ENCODE peak calls at places on chromosomes 3 and 15, in five cellular contexts. U is K562, I is SK-N-SH, B is WTC11, W is A549. P is an unnamed sample.

GRCh38 chr3:46062679-46063078 is 35.4 kb upstream of the XCR1 start:
- DNase-seq in U (no peak), I (no peak), B (no peak), W (no peak), P (no peak)

GRCh38 chr3:117874028-117874765 is 1160.4 kb downstream of the IGSF11 start:
- DNase-seq in U (no peak), I (no peak), B (no peak), W (no peak), P (no peak)

GRCh38 chr15:31866248-31866647 is 164.1 kb upstream of the CHRNA7 start:
- DNase-seq in U (no peak), I (no peak), B (no peak), W (no peak), P (peak)

GRCh38 chr15:80694624-80695098 is 449 bp upstream of the ABHD17C start:
- DNase-seq in U (no peak), I (no peak), B (peak), W (peak), P (peak)

GRCh38 chr15:45801543-45801942 is 166.7 kb downstream of the SQOR start:
- DNase-seq in U (no peak), I (no peak), B (no peak), W (no peak), P (no peak)

GRCh38 chr3:172061724-172062184 is 22.4 kb downstream of the FNDC3B start:
- DNase-seq in U (no peak), I (no peak), B (no peak), W (peak), P (peak)

GRCh38 chr15:98774756-98775497 is 126.6 kb downstream of the IGF1R start:
- DNase-seq in U (no peak), I (no peak), B (no peak), W (no peak), P (no peak)

GRCh38 chr3:159609620-159610019 is 379.0 kb upstream of the IL12A start:
- DNase-seq in U (no peak), I (no peak), B (no peak), W (no peak), P (no peak)

GRCh38 chr3:119716998-119717397 is 14.2 kb downstream of the CFAP91 start:
- DNase-seq in U (no peak), I (no peak), B (no peak), W (no peak), P (no peak)

GRCh38 chr3:163328680-163329079 is 1749.6 kb downstream of the SI start:
- DNase-seq in U (no peak), I (no peak), B (peak), W (peak), P (peak)

GRCh38 chr3:51937014-51937413 is 4.7 kb downstream of the RRP9 start:
- DNase-seq in U (peak), I (no peak), B (no peak), W (no peak), P (no peak)

GRCh38 chr15:90988249-90988648 is 6.1 kb downstream of the PRC1 start:
- DNase-seq in U (no peak), I (peak), B (no peak), W (no peak), P (no peak)

GRCh38 chr3:104763007-104763406 is 603.7 kb upstream of the ALCAM start:
- DNase-seq in U (no peak), I (no peak), B (no peak), W (no peak), P (no peak)

GRCh38 chr3:99783009-99783573 is 34.6 kb upstream of the CMSS1 start:
- DNase-seq in U (no peak), I (no peak), B (no peak), W (no peak), P (no peak)

GRCh38 chr3:30343067-30343831 is 263.2 kb upstream of the TGFBR2 start:
- DNase-seq in U (no peak), I (no peak), B (no peak), W (no peak), P (no peak)

GRCh38 chr15:59622289-59622688 is 10.7 kb downstream of the GCNT3 start:
- DNase-seq in U (peak), I (peak), B (peak), W (peak), P (peak)

GRCh38 chr3:141949972-141950371 is 73.5 kb downstream of the ATP1B3 start:
- DNase-seq in U (no peak), I (no peak), B (no peak), W (no peak), P (no peak)

GRCh38 chr3:56839784-56840724 is 38.3 kb upstream of the ARHGEF3 start:
- DNase-seq in U (no peak), I (no peak), B (no peak), W (peak), P (no peak)

GRCh38 chr3:152315623-152316022 is 46.9 kb downstream of the MBNL1 start:
- DNase-seq in U (no peak), I (no peak), B (no peak), W (no peak), P (no peak)

GRCh38 chr3:114624047-114624445 is 330.2 kb downstream of the TIGIT start:
- DNase-seq in U (no peak), I (no peak), B (no peak), W (peak), P (no peak)
- TF ChIP-seq MAX in U (no peak), I (no peak), B (no peak), W (no peak), P (no peak)

GRCh38 chr3:14204605-14205284 is 26.1 kb downstream of the LSM3 start:
- DNase-seq in U (peak), I (no peak), B (no peak), W (no peak), P (peak)

GRCh38 chr3:14200841-14201240 is 22.2 kb downstream of the LSM3 start:
- DNase-seq in U (no peak), I (no peak), B (no peak), W (no peak), P (no peak)

GRCh38 chr3:14202874-14203520 is 24.4 kb downstream of the LSM3 start:
- DNase-seq in U (no peak), I (no peak), B (no peak), W (no peak), P (no peak)

GRCh38 chr3:14201881-14202684 is 23.5 kb downstream of the LSM3 start:
- DNase-seq in U (no peak), I (no peak), B (no peak), W (no peak), P (no peak)

DNA sequence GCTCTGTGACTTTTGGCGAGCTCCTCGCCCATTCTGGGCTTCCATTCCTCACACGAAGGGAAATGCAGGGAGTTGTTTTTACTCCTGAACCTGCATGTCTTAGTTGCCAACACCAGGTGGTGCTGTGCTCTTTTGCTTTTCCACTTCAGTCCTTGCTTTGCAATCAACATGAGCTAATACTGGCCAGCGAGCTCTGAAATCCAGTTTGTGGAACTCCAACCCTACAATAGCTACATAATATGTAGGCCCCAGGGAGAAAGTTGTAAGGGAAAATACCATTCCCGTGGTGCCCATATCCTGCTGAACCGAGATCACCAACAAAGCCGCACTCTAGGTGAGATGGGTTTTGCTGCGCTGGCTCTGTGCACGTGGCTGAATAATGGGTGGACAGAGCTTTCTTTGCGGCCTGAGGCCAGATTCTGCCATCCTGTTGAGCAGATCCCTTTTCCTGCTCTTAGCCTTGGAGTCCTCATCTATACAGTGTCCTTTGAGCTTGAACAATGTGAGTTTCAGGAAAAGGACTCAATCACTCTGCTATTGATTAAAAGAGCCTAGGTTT is 25.0 kb downstream of the LSM3 start:
- DNase-seq in U (peak), I (peak), B (peak), W (peak), P (peak)
- TF ChIP-seq MAX in U (peak), I (no peak), B (no peak), W (no peak), P (peak)

GRCh38 chr3:15096026-15096425 is 2.9 kb downstream of the RBSN start:
- DNase-seq in U (no peak), I (no peak), B (no peak), W (no peak), P (no peak)

GRCh38 chr3:15099364-15100098 is 583 bp upstream of the RBSN start:
- DNase-seq in U (no peak), I (peak), B (no peak), W (no peak), P (no peak)

GRCh38 chr3:15094187-15094875 is 4.6 kb downstream of the RBSN start:
- DNase-seq in U (no peak), I (no peak), B (no peak), W (no peak), P (no peak)

GRCh38 chr3:15098503-15099363 is at the start of gene RBSN:
- DNase-seq in U (peak), I (peak), B (peak), W (peak), P (peak)

DNA sequence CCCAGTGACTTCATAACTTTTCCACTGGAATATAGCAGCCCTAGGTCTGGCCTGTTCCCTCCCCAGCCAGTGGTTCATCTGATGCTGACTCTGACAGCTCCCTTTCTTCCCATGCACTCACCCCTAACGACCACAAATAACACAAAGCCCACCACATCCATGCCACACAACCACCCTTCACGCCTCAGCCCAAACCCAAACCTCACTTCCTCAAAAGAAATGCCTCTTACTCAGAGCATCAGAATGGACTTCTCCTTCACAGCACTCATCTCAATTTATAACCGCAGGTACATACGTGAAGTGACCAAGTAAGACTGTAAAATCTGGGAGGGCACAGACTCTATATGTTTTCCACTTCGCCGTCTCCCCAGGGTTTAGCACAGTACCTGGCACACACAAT is 1.1 kb downstream of the RBSN start:
- DNase-seq in U (no peak), I (no peak), B (no peak), W (no peak), P (peak)
- TF ChIP-seq MAX in U (no peak), I (no peak), B (no peak), W (no peak), P (peak)

DNA sequence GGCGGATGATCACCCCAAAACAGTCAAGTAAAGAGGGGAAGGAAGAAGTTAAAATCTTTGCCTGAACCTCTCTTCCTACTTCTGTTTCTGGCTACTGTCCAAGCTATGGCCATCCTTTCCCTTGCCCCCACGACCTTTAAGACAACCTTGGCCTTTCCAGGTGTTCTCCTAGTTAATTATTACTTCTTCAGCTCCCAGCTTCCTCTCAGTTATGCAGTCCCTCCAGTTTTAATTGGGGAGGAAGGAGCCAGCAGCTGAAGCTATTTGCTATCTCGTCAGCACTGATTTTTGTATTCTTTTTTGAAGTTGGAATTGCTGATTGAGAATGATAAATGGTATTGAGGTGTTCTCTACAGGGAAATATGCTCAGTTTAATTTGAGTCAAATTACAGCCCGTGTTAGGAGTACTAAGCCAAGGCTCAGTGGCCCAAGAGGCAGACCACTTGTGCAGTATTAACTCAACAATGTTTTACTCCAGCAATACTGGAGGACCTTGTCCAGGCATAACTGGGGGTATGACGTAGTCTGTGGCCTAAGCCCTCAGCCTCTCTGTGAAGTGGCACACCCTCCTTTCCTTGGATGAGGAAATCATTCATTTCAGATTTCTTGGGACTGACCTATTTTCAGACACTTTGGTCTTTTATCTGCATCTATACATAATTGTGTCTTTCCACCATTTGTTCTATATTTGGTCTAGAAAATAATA is 336.9 kb downstream of the SLC9A9 start:
- DNase-seq in U (no peak), I (no peak), B (no peak), W (no peak), P (no peak)
- TF ChIP-seq MAX in U (no peak), I (no peak), B (no peak), W (no peak), P (no peak)

GRCh38 chr3:186220886-186221285 is 112.0 kb upstream of the ETV5 start:
- DNase-seq in U (no peak), I (no peak), B (peak), W (no peak), P (no peak)
- TF ChIP-seq MAX in U (no peak), I (no peak), B (no peak), W (no peak), P (no peak)

DNA sequence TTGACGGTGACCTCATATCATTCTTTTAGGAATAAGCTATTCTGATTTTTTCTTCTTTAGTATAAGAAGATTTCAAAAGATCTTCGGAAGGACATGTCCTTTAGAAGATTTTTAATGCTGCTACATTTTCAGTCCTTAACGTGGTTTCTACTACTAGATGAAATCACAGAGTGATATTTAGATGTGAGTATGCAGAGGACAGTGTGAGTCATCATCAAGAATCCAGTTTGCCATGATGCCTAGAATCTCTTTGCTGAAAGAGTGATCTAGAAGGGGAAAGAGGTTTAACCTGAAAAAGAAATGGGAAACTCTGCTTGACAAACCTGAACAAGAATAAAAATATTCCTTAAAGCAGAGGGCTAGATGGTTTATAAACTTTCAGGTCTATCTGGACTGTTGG is 43.2 kb downstream of the SLC7A14 start:
- DNase-seq in U (no peak), I (no peak), B (no peak), W (no peak), P (no peak)
- TF ChIP-seq MAX in U (no peak), I (no peak), B (no peak), W (no peak), P (no peak)

P was measured in NB4.